ENCODE peak calls at places on chromosome 1, in five cellular contexts. One of them, this sample, is unnamed.

GRCh38 chr1:52423771-52424170 is 19.4 kb downstream of the PRPF38A start:
- DNase-seq in uterus: no peak
- DNase-seq in heart left ventricle: no peak
- DNase-seq in pancreas: no peak
- DNase-seq in right atrium auricular region: no peak
- DNase-seq in this sample: peak; percentile 22

GRCh38 chr1:97202981-97203380 is 481.4 kb downstream of the PTBP2 start:
- DNase-seq in pancreas: no peak
- DNase-seq in uterus: no peak
- DNase-seq in right atrium auricular region: no peak
- DNase-seq in heart left ventricle: no peak
- DNase-seq in this sample: peak; percentile 2

GRCh38 chr1:58251415-58252073 is 295.0 kb downstream of the OMA1 start:
- DNase-seq in pancreas: no peak
- DNase-seq in uterus: no peak
- DNase-seq in right atrium auricular region: no peak
- DNase-seq in heart left ventricle: no peak
- DNase-seq in this sample: peak; percentile 68

GRCh38 chr1:245099401-245099800 is 55.4 kb upstream of the KIF26B start:
- DNase-seq in right atrium auricular region: no peak
- DNase-seq in pancreas: no peak
- DNase-seq in heart left ventricle: no peak
- DNase-seq in uterus: no peak
- DNase-seq in this sample: no peak

GRCh38 chr1:170885551-170885950 is 49.8 kb upstream of the MROH9 start:
- DNase-seq in pancreas: no peak
- DNase-seq in uterus: no peak
- DNase-seq in heart left ventricle: no peak
- DNase-seq in right atrium auricular region: no peak
- DNase-seq in this sample: peak; percentile 4

GRCh38 chr1:152879559-152880198 is 1.6 kb downstream of the SMCP start:
- DNase-seq in heart left ventricle: no peak
- DNase-seq in uterus: no peak
- DNase-seq in pancreas: no peak
- DNase-seq in right atrium auricular region: no peak
- DNase-seq in this sample: no peak

GRCh38 chr1:11880911-11881748 is 22.4 kb upstream of the NPPB start:
- DNase-seq in heart left ventricle: peak; percentile 95
- DNase-seq in pancreas: no peak
- DNase-seq in uterus: no peak
- DNase-seq in right atrium auricular region: peak; percentile 81
- DNase-seq in this sample: no peak

GRCh38 chr1:242019018-242019417 is 20.1 kb upstream of the MAP1LC3C start:
- DNase-seq in right atrium auricular region: no peak
- DNase-seq in uterus: no peak
- DNase-seq in pancreas: no peak
- DNase-seq in heart left ventricle: no peak
- DNase-seq in this sample: no peak

GRCh38 chr1:156115514-156116374 is 1.2 kb downstream of the LMNA start:
- DNase-seq in uterus: peak; percentile 74
- DNase-seq in right atrium auricular region: peak; percentile 70
- DNase-seq in pancreas: peak; percentile 64
- DNase-seq in heart left ventricle: peak; percentile 77
- DNase-seq in this sample: peak; percentile 81

GRCh38 chr1:2534775-2535387 is 4.8 kb upstream of the HES5 start:
- DNase-seq in heart left ventricle: no peak
- DNase-seq in pancreas: no peak
- DNase-seq in right atrium auricular region: no peak
- DNase-seq in uterus: no peak
- DNase-seq in this sample: peak; percentile 70

GRCh38 chr1:244863491-244864252 is 671 bp downstream of the HNRNPU start:
- DNase-seq in heart left ventricle: peak; percentile 58
- DNase-seq in pancreas: peak; percentile 37
- DNase-seq in right atrium auricular region: no peak
- DNase-seq in uterus: no peak
- DNase-seq in this sample: peak; percentile 23

GRCh38 chr1:85413169-85413568 is 51.8 kb downstream of the DDAH1 start:
- DNase-seq in pancreas: no peak
- DNase-seq in uterus: no peak
- DNase-seq in right atrium auricular region: no peak
- DNase-seq in heart left ventricle: no peak
- DNase-seq in this sample: no peak

GRCh38 chr1:30942326-30942978 is 33.9 kb upstream of the SDC3 start:
- DNase-seq in right atrium auricular region: no peak
- DNase-seq in heart left ventricle: no peak
- DNase-seq in uterus: no peak
- DNase-seq in pancreas: no peak
- DNase-seq in this sample: no peak

GRCh38 chr1:64236584-64236983 is 33.2 kb downstream of the UBE2U start:
- DNase-seq in heart left ventricle: no peak
- DNase-seq in pancreas: no peak
- DNase-seq in right atrium auricular region: no peak
- DNase-seq in uterus: no peak
- DNase-seq in this sample: no peak

GRCh38 chr1:202452508-202452907 is 104.0 kb downstream of the PPP1R12B start:
- DNase-seq in right atrium auricular region: no peak
- DNase-seq in heart left ventricle: no peak
- DNase-seq in pancreas: no peak
- DNase-seq in uterus: no peak
- DNase-seq in this sample: no peak
- H3K4me1 ChIP-seq in right atrium auricular region: no peaks in the 10 kb centered on the region
- H3K4me1 ChIP-seq in heart left ventricle: no peaks in the 10 kb centered on the region
- H3K4me1 ChIP-seq in pancreas: peaks cover 2% of the 10 kb centered on the region
- H3K4me1 ChIP-seq in uterus: no peaks in the 10 kb centered on the region
- H3K4me1 ChIP-seq in this sample: no peaks in the 10 kb centered on the region

GRCh38 chr1:59674605-59675004 is 140.1 kb upstream of the HOOK1 start:
- DNase-seq in heart left ventricle: no peak
- DNase-seq in uterus: peak; percentile 74
- DNase-seq in pancreas: no peak
- DNase-seq in right atrium auricular region: no peak
- DNase-seq in this sample: no peak
- H3K4me1 ChIP-seq in heart left ventricle: peaks cover 31% of the 10 kb centered on the region
- H3K4me1 ChIP-seq in uterus: peaks cover 8% of the 10 kb centered on the region
- H3K4me1 ChIP-seq in pancreas: peaks cover 36% of the 10 kb centered on the region
- H3K4me1 ChIP-seq in right atrium auricular region: no peaks in the 10 kb centered on the region
- H3K4me1 ChIP-seq in this sample: peaks cover 23% of the 10 kb centered on the region

GRCh38 chr1:8486047-8486446 is 168.1 kb downstream of the SLC45A1 start:
- DNase-seq in right atrium auricular region: no peak
- DNase-seq in heart left ventricle: no peak
- DNase-seq in pancreas: no peak
- DNase-seq in uterus: no peak
- DNase-seq in this sample: no peak
- H3K4me1 ChIP-seq in right atrium auricular region: no peaks in the 10 kb centered on the region
- H3K4me1 ChIP-seq in heart left ventricle: peaks cover 7% of the 10 kb centered on the region
- H3K4me1 ChIP-seq in pancreas: no peaks in the 10 kb centered on the region
- H3K4me1 ChIP-seq in uterus: no peaks in the 10 kb centered on the region
- H3K4me1 ChIP-seq in this sample: no peaks in the 10 kb centered on the region

GRCh38 chr1:162765788-162766187 is 24.7 kb upstream of the HSD17B7 start:
- DNase-seq in right atrium auricular region: no peak
- DNase-seq in pancreas: no peak
- DNase-seq in uterus: no peak
- DNase-seq in heart left ventricle: no peak
- DNase-seq in this sample: no peak
- H3K4me1 ChIP-seq in right atrium auricular region: no peaks in the 10 kb centered on the region
- H3K4me1 ChIP-seq in pancreas: no peaks in the 10 kb centered on the region
- H3K4me1 ChIP-seq in uterus: no peaks in the 10 kb centered on the region
- H3K4me1 ChIP-seq in heart left ventricle: no peaks in the 10 kb centered on the region
- H3K4me1 ChIP-seq in this sample: no peaks in the 10 kb centered on the region

This sample was measured in mesendoderm.